ENCODE peak calls at places on chromosomes 3 and 15, in nine cellular contexts. One of them, this sample, is unnamed.

GRCh38 chr3:71398157-71398836 is 185.2 kb downstream of the FOXP1 start:
- DNase-seq in PC-3: no peak
- DNase-seq in heart left ventricle: no peak
- DNase-seq in astrocyte: peak; percentile 23
- DNase-seq in mammary epithelial cell: no peak
- DNase-seq in iPS DF 6.9: no peak
- DNase-seq in upper lobe of left lung: no peak
- DNase-seq in left lung: no peak
- DNase-seq in fibroblast of lung: peak; percentile 32
- DNase-seq in this sample: no peak

GRCh38 chr3:48747015-48747615 is 30.1 kb upstream of the IP6K2 start:
- DNase-seq in PC-3: no peak
- DNase-seq in fibroblast of lung: no peak
- DNase-seq in heart left ventricle: no peak
- DNase-seq in left lung: no peak
- DNase-seq in mammary epithelial cell: peak; percentile 65
- DNase-seq in astrocyte: no peak
- DNase-seq in iPS DF 6.9: no peak
- DNase-seq in upper lobe of left lung: no peak
- DNase-seq in this sample: no peak

GRCh38 chr3:39146083-39146501 is 7.3 kb downstream of the CSRNP1 start:
- DNase-seq in PC-3: no peak
- DNase-seq in fibroblast of lung: no peak
- DNase-seq in mammary epithelial cell: no peak
- DNase-seq in upper lobe of left lung: peak; percentile 70
- DNase-seq in left lung: no peak
- DNase-seq in iPS DF 6.9: no peak
- DNase-seq in astrocyte: no peak
- DNase-seq in heart left ventricle: peak; percentile 63
- DNase-seq in this sample: peak; percentile 53

GRCh38 chr15:90099868-90100854 is 2.1 kb downstream of the IDH2 start:
- DNase-seq in iPS DF 6.9: no peak
- DNase-seq in left lung: no peak
- DNase-seq in mammary epithelial cell: peak; percentile 56
- DNase-seq in heart left ventricle: no peak
- DNase-seq in fibroblast of lung: peak; percentile 80
- DNase-seq in PC-3: no peak
- DNase-seq in upper lobe of left lung: no peak
- DNase-seq in astrocyte: peak; percentile 70
- DNase-seq in this sample: no peak

GRCh38 chr15:67521770-67522568 is 1.0 kb downstream of the C15orf61 start:
- DNase-seq in astrocyte: peak; percentile 39
- DNase-seq in upper lobe of left lung: no peak
- DNase-seq in left lung: no peak
- DNase-seq in mammary epithelial cell: peak; percentile 18
- DNase-seq in PC-3: peak; percentile 20
- DNase-seq in heart left ventricle: peak; percentile 12
- DNase-seq in fibroblast of lung: peak; percentile 44
- DNase-seq in iPS DF 6.9: no peak
- DNase-seq in this sample: peak; percentile 17

GRCh38 chr3:155233213-155233612 is 60.3 kb downstream of the STRIT1 start:
- DNase-seq in heart left ventricle: peak; percentile 69
- DNase-seq in astrocyte: peak; percentile 65
- DNase-seq in left lung: no peak
- DNase-seq in fibroblast of lung: peak; percentile 70
- DNase-seq in mammary epithelial cell: peak; percentile 69
- DNase-seq in iPS DF 6.9: no peak
- DNase-seq in upper lobe of left lung: peak; percentile 33
- DNase-seq in PC-3: peak; percentile 93
- DNase-seq in this sample: no peak

GRCh38 chr3:155744091-155744625 is 713 bp downstream of the PLCH1 start:
- DNase-seq in left lung: peak; percentile 90
- DNase-seq in astrocyte: no peak
- DNase-seq in fibroblast of lung: no peak
- DNase-seq in iPS DF 6.9: no peak
- DNase-seq in mammary epithelial cell: peak; percentile 33
- DNase-seq in heart left ventricle: peak; percentile 14
- DNase-seq in PC-3: peak; percentile 76
- DNase-seq in upper lobe of left lung: peak; percentile 79
- DNase-seq in this sample: peak; percentile 5

GRCh38 chr3:86996261-86996955 is 5.5 kb upstream of the VGLL3 start:
- DNase-seq in PC-3: no peak
- DNase-seq in heart left ventricle: no peak
- DNase-seq in astrocyte: peak; percentile 53
- DNase-seq in left lung: no peak
- DNase-seq in upper lobe of left lung: no peak
- DNase-seq in fibroblast of lung: peak; percentile 66
- DNase-seq in iPS DF 6.9: no peak
- DNase-seq in mammary epithelial cell: no peak
- DNase-seq in this sample: no peak

GRCh38 chr15:70109522-70109921 is 11.8 kb upstream of the TLE3 start:
- DNase-seq in heart left ventricle: no peak
- DNase-seq in PC-3: no peak
- DNase-seq in fibroblast of lung: no peak
- DNase-seq in mammary epithelial cell: no peak
- DNase-seq in left lung: no peak
- DNase-seq in upper lobe of left lung: no peak
- DNase-seq in astrocyte: no peak
- DNase-seq in iPS DF 6.9: no peak
- DNase-seq in this sample: no peak

GRCh38 chr15:97947465-97948262 is 12.8 kb upstream of the ARRDC4 start:
- DNase-seq in astrocyte: peak; percentile 23
- DNase-seq in PC-3: no peak
- DNase-seq in upper lobe of left lung: no peak
- DNase-seq in fibroblast of lung: peak; percentile 37
- DNase-seq in heart left ventricle: no peak
- DNase-seq in left lung: no peak
- DNase-seq in iPS DF 6.9: no peak
- DNase-seq in mammary epithelial cell: peak; percentile 42
- DNase-seq in this sample: no peak

GRCh38 chr3:40580494-40581091 is 55.8 kb downstream of the ZNF621 start:
- DNase-seq in iPS DF 6.9: peak; percentile 73
- DNase-seq in heart left ventricle: peak; percentile 61
- DNase-seq in left lung: no peak
- DNase-seq in astrocyte: peak; percentile 45
- DNase-seq in fibroblast of lung: peak; percentile 56
- DNase-seq in upper lobe of left lung: peak; percentile 41
- DNase-seq in PC-3: peak; percentile 87
- DNase-seq in mammary epithelial cell: peak; percentile 47
- DNase-seq in this sample: peak; percentile 51

GRCh38 chr15:68384451-68385239 is 47.3 kb downstream of the ITGA11 start:
- DNase-seq in iPS DF 6.9: no peak
- DNase-seq in left lung: no peak
- DNase-seq in heart left ventricle: no peak
- DNase-seq in PC-3: peak; percentile 89
- DNase-seq in astrocyte: peak; percentile 94
- DNase-seq in mammary epithelial cell: peak; percentile 81
- DNase-seq in fibroblast of lung: peak; percentile 95
- DNase-seq in upper lobe of left lung: no peak
- DNase-seq in this sample: no peak

GRCh38 chr15:63553388-63553791 is 43.8 kb upstream of the FBXL22 start:
- DNase-seq in PC-3: peak; percentile 61
- DNase-seq in fibroblast of lung: peak; percentile 100
- DNase-seq in left lung: no peak
- DNase-seq in iPS DF 6.9: no peak
- DNase-seq in mammary epithelial cell: peak; percentile 92
- DNase-seq in astrocyte: peak; percentile 100
- DNase-seq in heart left ventricle: peak; percentile 31
- DNase-seq in upper lobe of left lung: peak; percentile 68
- DNase-seq in this sample: peak; percentile 38

GRCh38 chr3:134336587-134336986 is 37.7 kb downstream of the AMOTL2 start:
- DNase-seq in iPS DF 6.9: no peak
- DNase-seq in PC-3: no peak
- DNase-seq in heart left ventricle: no peak
- DNase-seq in upper lobe of left lung: peak; percentile 74
- DNase-seq in fibroblast of lung: peak; percentile 85
- DNase-seq in astrocyte: peak; percentile 79
- DNase-seq in mammary epithelial cell: peak; percentile 49
- DNase-seq in left lung: no peak
- DNase-seq in this sample: no peak

GRCh38 chr3:141499965-141500364 is 13.1 kb downstream of the RASA2 start:
- DNase-seq in iPS DF 6.9: no peak
- DNase-seq in heart left ventricle: no peak
- DNase-seq in left lung: no peak
- DNase-seq in fibroblast of lung: no peak
- DNase-seq in mammary epithelial cell: no peak
- DNase-seq in upper lobe of left lung: no peak
- DNase-seq in astrocyte: no peak
- DNase-seq in PC-3: no peak
- DNase-seq in this sample: no peak

GRCh38 chr15:79442911-79443310 is 10.8 kb downstream of the MINAR1 start:
- DNase-seq in fibroblast of lung: no peak
- DNase-seq in heart left ventricle: no peak
- DNase-seq in upper lobe of left lung: no peak
- DNase-seq in astrocyte: no peak
- DNase-seq in PC-3: no peak
- DNase-seq in left lung: no peak
- DNase-seq in mammary epithelial cell: no peak
- DNase-seq in iPS DF 6.9: no peak
- DNase-seq in this sample: no peak

GRCh38 chr3:134600685-134601502 is 49.9 kb downstream of the KY start:
- DNase-seq in upper lobe of left lung: peak; percentile 61
- DNase-seq in PC-3: peak; percentile 67
- DNase-seq in left lung: peak; percentile 95
- DNase-seq in mammary epithelial cell: peak; percentile 38
- DNase-seq in iPS DF 6.9: no peak
- DNase-seq in heart left ventricle: peak; percentile 41
- DNase-seq in fibroblast of lung: peak; percentile 48
- DNase-seq in astrocyte: peak; percentile 24
- DNase-seq in this sample: peak; percentile 29

GRCh38 chr15:81161215-81161673 is 27.2 kb downstream of the CFAP161 start:
- DNase-seq in upper lobe of left lung: no peak
- DNase-seq in heart left ventricle: no peak
- DNase-seq in fibroblast of lung: no peak
- DNase-seq in iPS DF 6.9: no peak
- DNase-seq in PC-3: no peak
- DNase-seq in mammary epithelial cell: no peak
- DNase-seq in left lung: no peak
- DNase-seq in astrocyte: no peak
- DNase-seq in this sample: no peak

GRCh38 chr3:31431322-31431721 is 101.4 kb upstream of the STT3B start:
- DNase-seq in heart left ventricle: no peak
- DNase-seq in upper lobe of left lung: no peak
- DNase-seq in iPS DF 6.9: no peak
- DNase-seq in fibroblast of lung: no peak
- DNase-seq in left lung: no peak
- DNase-seq in astrocyte: no peak
- DNase-seq in PC-3: no peak
- DNase-seq in mammary epithelial cell: no peak
- DNase-seq in this sample: no peak

GRCh38 chr3:153369561-153370374 is 207.7 kb downstream of the RAP2B start:
- DNase-seq in fibroblast of lung: no peak
- DNase-seq in PC-3: no peak
- DNase-seq in upper lobe of left lung: no peak
- DNase-seq in left lung: peak; percentile 75
- DNase-seq in iPS DF 6.9: no peak
- DNase-seq in mammary epithelial cell: no peak
- DNase-seq in heart left ventricle: no peak
- DNase-seq in astrocyte: no peak
- DNase-seq in this sample: no peak

GRCh38 chr3:58161435-58162398 is 49.1 kb downstream of the DNASE1L3 start:
- DNase-seq in upper lobe of left lung: peak; percentile 64
- DNase-seq in astrocyte: peak; percentile 95
- DNase-seq in heart left ventricle: peak; percentile 54
- DNase-seq in iPS DF 6.9: no peak
- DNase-seq in fibroblast of lung: peak; percentile 96
- DNase-seq in PC-3: peak; percentile 99
- DNase-seq in left lung: no peak
- DNase-seq in mammary epithelial cell: peak; percentile 95
- DNase-seq in this sample: no peak

GRCh38 chr3:9673082-9673481 is 23.8 kb downstream of the MTMR14 start:
- DNase-seq in PC-3: no peak
- DNase-seq in fibroblast of lung: no peak
- DNase-seq in astrocyte: no peak
- DNase-seq in heart left ventricle: no peak
- DNase-seq in iPS DF 6.9: no peak
- DNase-seq in mammary epithelial cell: no peak
- DNase-seq in upper lobe of left lung: no peak
- DNase-seq in left lung: no peak
- DNase-seq in this sample: peak; percentile 32
- H3K27ac ChIP-seq in PC-3: no peak overlapping the region
- H3K27ac ChIP-seq in fibroblast of lung: no peak overlapping the region
- H3K27ac ChIP-seq in astrocyte: no peak overlapping the region
- H3K27ac ChIP-seq in heart left ventricle: peak overlapping the region; percentile 71
- H3K27ac ChIP-seq in iPS DF 6.9: no peak overlapping the region
- H3K27ac ChIP-seq in mammary epithelial cell: no peak overlapping the region
- H3K27ac ChIP-seq in upper lobe of left lung: no peak overlapping the region
- H3K27ac ChIP-seq in left lung: no peak overlapping the region
- H3K27ac ChIP-seq in this sample: peak overlapping the region; percentile 70

GRCh38 chr3:74009961-74010859 is 385.5 kb upstream of the PDZRN3 start:
- DNase-seq in upper lobe of left lung: no peak
- DNase-seq in PC-3: no peak
- DNase-seq in iPS DF 6.9: no peak
- DNase-seq in heart left ventricle: no peak
- DNase-seq in left lung: no peak
- DNase-seq in mammary epithelial cell: no peak
- DNase-seq in astrocyte: no peak
- DNase-seq in fibroblast of lung: no peak
- DNase-seq in this sample: no peak
- H3K4me1 ChIP-seq in upper lobe of left lung: no peaks in the 10 kb centered on the region
- H3K4me1 ChIP-seq in PC-3: no peaks in the 10 kb centered on the region
- H3K4me1 ChIP-seq in iPS DF 6.9: peaks cover 2% of the 10 kb centered on the region
- H3K4me1 ChIP-seq in heart left ventricle: no peaks in the 10 kb centered on the region
- H3K4me1 ChIP-seq in left lung: no peaks in the 10 kb centered on the region
- H3K4me1 ChIP-seq in mammary epithelial cell: no peaks in the 10 kb centered on the region
- H3K4me1 ChIP-seq in astrocyte: no peaks in the 10 kb centered on the region
- H3K4me1 ChIP-seq in fibroblast of lung: no peaks in the 10 kb centered on the region
- H3K4me1 ChIP-seq in this sample: no peaks in the 10 kb centered on the region

GRCh38 chr15:78284758-78285157 is 14.7 kb downstream of the SKIC8 start:
- DNase-seq in PC-3: no peak
- DNase-seq in upper lobe of left lung: no peak
- DNase-seq in astrocyte: no peak
- DNase-seq in iPS DF 6.9: no peak
- DNase-seq in mammary epithelial cell: no peak
- DNase-seq in heart left ventricle: no peak
- DNase-seq in fibroblast of lung: no peak
- DNase-seq in left lung: no peak
- DNase-seq in this sample: no peak
- H3K36me3 ChIP-seq in PC-3: peaks cover 54% of the 10 kb centered on the region
- H3K36me3 ChIP-seq in upper lobe of left lung: peaks cover 98% of the 10 kb centered on the region
- H3K36me3 ChIP-seq in astrocyte: peaks cover 35% of the 10 kb centered on the region
- H3K36me3 ChIP-seq in iPS DF 6.9: peaks cover 5% of the 10 kb centered on the region
- H3K36me3 ChIP-seq in mammary epithelial cell: peaks cover 14% of the 10 kb centered on the region
- H3K36me3 ChIP-seq in heart left ventricle: peaks cover 98% of the 10 kb centered on the region
- H3K36me3 ChIP-seq in fibroblast of lung: peaks cover 18% of the 10 kb centered on the region
- H3K36me3 ChIP-seq in left lung: peaks cover 100% of the 10 kb centered on the region
- H3K36me3 ChIP-seq in this sample: peaks cover 47% of the 10 kb centered on the region

GRCh38 chr3:52088445-52089367 is 32.3 kb upstream of the DUSP7 start:
- DNase-seq in mammary epithelial cell: peak; percentile 53
- DNase-seq in PC-3: no peak
- DNase-seq in iPS DF 6.9: no peak
- DNase-seq in heart left ventricle: no peak
- DNase-seq in astrocyte: peak; percentile 52
- DNase-seq in upper lobe of left lung: peak; percentile 59
- DNase-seq in fibroblast of lung: peak; percentile 60
- DNase-seq in left lung: peak; percentile 55
- DNase-seq in this sample: no peak
- H3K27ac ChIP-seq in mammary epithelial cell: no peak overlapping the region
- H3K27ac ChIP-seq in PC-3: no peak overlapping the region
- H3K27ac ChIP-seq in iPS DF 6.9: no peak overlapping the region
- H3K27ac ChIP-seq in heart left ventricle: no peak overlapping the region
- H3K27ac ChIP-seq in astrocyte: peak overlapping the region; percentile 96
- H3K27ac ChIP-seq in upper lobe of left lung: no peak overlapping the region
- H3K27ac ChIP-seq in fibroblast of lung: peak overlapping the region; percentile 88
- H3K27ac ChIP-seq in left lung: peak overlapping the region; percentile 48
- H3K27ac ChIP-seq in this sample: peak overlapping the region; percentile 69

GRCh38 chr3:194269610-194270145 is 81.5 kb downstream of the CPN2 start:
- DNase-seq in fibroblast of lung: peak; percentile 85
- DNase-seq in mammary epithelial cell: no peak
- DNase-seq in PC-3: no peak
- DNase-seq in iPS DF 6.9: no peak
- DNase-seq in astrocyte: peak; percentile 77
- DNase-seq in heart left ventricle: peak; percentile 93
- DNase-seq in upper lobe of left lung: peak; percentile 79
- DNase-seq in left lung: peak; percentile 88
- DNase-seq in this sample: peak; percentile 93
- H3K4me1 ChIP-seq in fibroblast of lung: peaks cover 11% of the 10 kb centered on the region
- H3K4me1 ChIP-seq in mammary epithelial cell: peaks cover 24% of the 10 kb centered on the region
- H3K4me1 ChIP-seq in PC-3: peaks cover 9% of the 10 kb centered on the region
- H3K4me1 ChIP-seq in iPS DF 6.9: peaks cover 7% of the 10 kb centered on the region
- H3K4me1 ChIP-seq in astrocyte: peaks cover 37% of the 10 kb centered on the region
- H3K4me1 ChIP-seq in heart left ventricle: peaks cover 78% of the 10 kb centered on the region
- H3K4me1 ChIP-seq in upper lobe of left lung: peaks cover 56% of the 10 kb centered on the region
- H3K4me1 ChIP-seq in left lung: peaks cover 28% of the 10 kb centered on the region
- H3K4me1 ChIP-seq in this sample: peaks cover 85% of the 10 kb centered on the region